ENCODE peak calls at places on chromosomes 13 and 19, in four cellular contexts. N is WTC11, G is HepG2, T is K562. L is an unnamed sample.

GRCh38 chr13:27200413-27201066 is 28.9 kb upstream of the USP12 start:
- DNase-seq in N (no peak), G (no peak), T (no peak), L (no peak)

GRCh38 chr13:111282997-111283396 is 37.4 kb upstream of the TEX29 start:
- DNase-seq in N (no peak), G (no peak), T (no peak), L (no peak)

GRCh38 chr19:39845621-39846175 is 481 bp downstream of the FBL start:
- DNase-seq in N (no peak), G (no peak), T (peak; percentile 65), L (peak; percentile 46)

GRCh38 chr13:45021250-45021649 is 31.9 kb downstream of the GPALPP1 start:
- DNase-seq in N (no peak), G (no peak), T (no peak), L (no peak)

GRCh38 chr13:27534108-27534975 is 84.0 kb upstream of the MTIF3 start:
- DNase-seq in N (no peak), G (no peak), T (no peak), L (no peak)

GRCh38 chr19:48728882-48729645 is 9.5 kb upstream of the MAMSTR start:
- DNase-seq in N (peak; percentile 58), G (no peak), T (no peak), L (no peak)

GRCh38 chr13:44734204-44734707 is 158.1 kb upstream of the TSC22D1 start:
- DNase-seq in N (no peak), G (no peak), T (no peak), L (no peak)

GRCh38 chr19:5287066-5287465 is 53.5 kb downstream of the PTPRS start:
- DNase-seq in N (no peak), G (no peak), T (no peak), L (no peak)

GRCh38 chr13:59843040-59843439 is 320.7 kb downstream of the DIAPH3 start:
- DNase-seq in N (no peak), G (peak; percentile 59), T (no peak), L (no peak)

GRCh38 chr13:107838592-107839161 is 376.7 kb downstream of the LIG4 start:
- DNase-seq in N (no peak), G (no peak), T (no peak), L (no peak)

GRCh38 chr19:3970313-3970807 is 539 bp downstream of the DAPK3 start:
- DNase-seq in N (no peak), G (no peak), T (no peak), L (no peak)

GRCh38 chr13:98150836-98151489 is 8.1 kb downstream of the FARP1 start:
- DNase-seq in N (no peak), G (no peak), T (no peak), L (no peak)

GRCh38 chr19:17070912-17071311 is 4.3 kb downstream of the HAUS8 start:
- DNase-seq in N (no peak), G (no peak), T (no peak), L (no peak)

GRCh38 chr19:14383898-14384669 is 2.8 kb downstream of the ADGRE5 start:
- DNase-seq in N (no peak), G (no peak), T (peak; percentile 65), L (no peak)

GRCh38 chr13:108494991-108495661 is 134.3 kb upstream of the MYO16 start:
- DNase-seq in N (peak; percentile 20), G (no peak), T (no peak), L (no peak)

GRCh38 chr13:28805193-28805819 is 14.8 kb upstream of the MTUS2 start:
- DNase-seq in N (peak; percentile 83), G (no peak), T (peak; percentile 21), L (peak; percentile 25)

GRCh38 chr19:7505682-7506384 is 10.1 kb upstream of the ZNF358 start:
- DNase-seq in N (peak; percentile 88), G (no peak), T (peak; percentile 95), L (peak; percentile 90)

GRCh38 chr19:34904846-34905527 is 21.7 kb upstream of the ZNF30 start:
- DNase-seq in N (peak; percentile 52), G (no peak), T (no peak), L (no peak)

GRCh38 chr13:102846261-102847015 is 606 bp downstream of the ERCC5 start:
- DNase-seq in N (peak; percentile 14), G (peak; percentile 21), T (no peak), L (no peak)

GRCh38 chr13:80274643-80275042 is 66.3 kb downstream of the SPRY2 start:
- DNase-seq in N (no peak), G (no peak), T (no peak), L (no peak)

GRCh38 chr13:36282818-36283432 is 14.7 kb downstream of the CCDC169 start:
- DNase-seq in N (no peak), G (peak; percentile 17), T (peak; percentile 9), L (peak; percentile 30)

GRCh38 chr13:42876810-42877550 is 95.6 kb downstream of the FAM216B start:
- DNase-seq in N (no peak), G (no peak), T (no peak), L (no peak)

GRCh38 chr19:55383279-55383788 is 758 bp downstream of the TMEM238 start:
- DNase-seq in N (no peak), G (no peak), T (peak; percentile 75), L (no peak)
- TF ChIP-seq ELF4 in N (no peak), G (no peak), T (peak; percentile 36), L (no peak)

DNA sequence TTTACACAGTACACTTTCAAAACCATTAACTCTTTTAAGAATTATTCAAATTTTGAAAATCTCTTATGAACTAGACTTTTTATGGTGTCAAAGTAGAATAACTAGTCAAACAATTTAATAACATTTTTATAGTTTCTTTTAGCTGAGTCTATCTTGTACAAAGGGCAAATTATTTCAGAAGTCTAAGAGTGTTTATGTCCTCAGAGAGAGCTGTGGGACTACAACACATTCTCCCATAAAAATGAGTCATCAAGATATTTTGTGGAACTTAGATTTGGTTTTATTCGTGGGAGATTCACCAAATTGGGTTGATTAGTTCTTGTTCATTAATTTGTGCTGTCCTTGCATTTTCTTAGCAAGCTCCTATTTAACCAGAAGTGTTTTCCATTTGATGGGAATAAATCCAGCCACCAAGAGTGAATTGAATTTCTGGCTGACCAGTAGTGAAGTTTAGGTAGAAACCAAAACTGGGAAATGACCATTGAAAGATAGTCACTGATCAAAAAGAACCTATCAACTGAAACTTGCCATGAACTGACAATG is 291.0 kb downstream of the DLEU7 start:
- DNase-seq in N (no peak), G (no peak), T (no peak), L (no peak)
- TF ChIP-seq SP1 in N (no peak), G (no peak), T (no peak), L (no peak)

GRCh38 chr19:32817913-32818476 is 51.6 kb downstream of the SLC7A9 start:
- DNase-seq in N (no peak), G (no peak), T (no peak), L (no peak)

GRCh38 chr19:32819415-32820400 is 49.9 kb downstream of the SLC7A9 start:
- DNase-seq in N (no peak), G (no peak), T (no peak), L (no peak)

GRCh38 chr19:32818536-32818935 is 51.0 kb downstream of the SLC7A9 start:
- DNase-seq in N (no peak), G (no peak), T (no peak), L (no peak)

GRCh38 chr19:32816555-32817099 is 52.9 kb downstream of the SLC7A9 start:
- DNase-seq in N (peak; percentile 26), G (no peak), T (no peak), L (no peak)

GRCh38 chr19:32817252-32817912 is 52.2 kb downstream of the SLC7A9 start:
- DNase-seq in N (no peak), G (peak; percentile 59), T (no peak), L (no peak)
- TF ChIP-seq ELF4 in N (no peak), G (no peak), T (no peak), L (no peak)

GRCh38 chr19:38221919-38222828 is 1.8 kb downstream of the DPF1 start:
- DNase-seq in N (no peak), G (no peak), T (no peak), L (no peak)
- TF ChIP-seq SP1 in N (no peak), G (no peak), T (no peak), L (no peak)

GRCh38 chr13:26075498-26075897 is 23.7 kb upstream of the SHISA2 start:
- DNase-seq in N (no peak), G (no peak), T (no peak), L (no peak)
- TF ChIP-seq ELF4 in N (no peak), G (no peak), T (no peak), L (no peak)

L was measured in HEK293T.